ENCODE peak calls at places on chromosome X, in seven cellular contexts. One of them, this sample, is unnamed.

GRCh38 chrX:386239-386767 is 404 bp downstream of the PPP2R3B start:
- DNase-seq in GM12892: no peak
- DNase-seq in activated T-cell treated with anti-CD3 and anti-CD28 coated beads for 48 hours: peak
- DNase-seq in CD4-positive, alpha-beta memory T cell: no peak
- DNase-seq in stimulated activated CD8-positive, alpha-beta memory T cell treated with anti-CD3 and anti-CD28 coated beads, Interleukin-4, amount 100 ng/mL, for 4 hours: peak
- DNase-seq in NAMALWA: peak
- DNase-seq in nephron progenitor cell: no peak
- DNase-seq in this sample: no peak

GRCh38 chrX:82134378-82134777 is 932.5 kb downstream of the SH3BGRL start:
- DNase-seq in activated T-cell treated with anti-CD3 and anti-CD28 coated beads for 48 hours: no peak
- DNase-seq in CD4-positive, alpha-beta memory T cell: peak
- DNase-seq in nephron progenitor cell: no peak
- DNase-seq in GM12892: no peak
- DNase-seq in stimulated activated CD8-positive, alpha-beta memory T cell treated with anti-CD3 and anti-CD28 coated beads, Interleukin-4, amount 100 ng/mL, for 4 hours: no peak
- DNase-seq in NAMALWA: no peak
- DNase-seq in this sample: no peak

GRCh38 chrX:1836683-1837082 is 221.8 kb downstream of the ASMT start:
- DNase-seq in stimulated activated CD8-positive, alpha-beta memory T cell treated with anti-CD3 and anti-CD28 coated beads, Interleukin-4, amount 100 ng/mL, for 4 hours: no peak
- DNase-seq in activated T-cell treated with anti-CD3 and anti-CD28 coated beads for 48 hours: no peak
- DNase-seq in GM12892: no peak
- DNase-seq in nephron progenitor cell: no peak
- DNase-seq in NAMALWA: no peak
- DNase-seq in CD4-positive, alpha-beta memory T cell: no peak
- DNase-seq in this sample: no peak

GRCh38 chrX:10350221-10350620 is 193.4 kb downstream of the CLCN4 start:
- DNase-seq in nephron progenitor cell: no peak
- DNase-seq in GM12892: no peak
- DNase-seq in stimulated activated CD8-positive, alpha-beta memory T cell treated with anti-CD3 and anti-CD28 coated beads, Interleukin-4, amount 100 ng/mL, for 4 hours: no peak
- DNase-seq in NAMALWA: no peak
- DNase-seq in activated T-cell treated with anti-CD3 and anti-CD28 coated beads for 48 hours: no peak
- DNase-seq in CD4-positive, alpha-beta memory T cell: no peak
- DNase-seq in this sample: no peak

GRCh38 chrX:7983594-7983993 is 56.4 kb upstream of the PNPLA4 start:
- DNase-seq in activated T-cell treated with anti-CD3 and anti-CD28 coated beads for 48 hours: no peak
- DNase-seq in CD4-positive, alpha-beta memory T cell: no peak
- DNase-seq in nephron progenitor cell: no peak
- DNase-seq in GM12892: no peak
- DNase-seq in NAMALWA: no peak
- DNase-seq in stimulated activated CD8-positive, alpha-beta memory T cell treated with anti-CD3 and anti-CD28 coated beads, Interleukin-4, amount 100 ng/mL, for 4 hours: no peak
- DNase-seq in this sample: no peak

GRCh38 chrX:112866175-112866574 is 25.5 kb upstream of the AMOT start:
- DNase-seq in stimulated activated CD8-positive, alpha-beta memory T cell treated with anti-CD3 and anti-CD28 coated beads, Interleukin-4, amount 100 ng/mL, for 4 hours: no peak
- DNase-seq in nephron progenitor cell: no peak
- DNase-seq in activated T-cell treated with anti-CD3 and anti-CD28 coated beads for 48 hours: no peak
- DNase-seq in GM12892: no peak
- DNase-seq in NAMALWA: no peak
- DNase-seq in CD4-positive, alpha-beta memory T cell: no peak
- DNase-seq in this sample: no peak

GRCh38 chrX:14064632-14065432 is 35.1 kb upstream of the GEMIN8 start:
- DNase-seq in nephron progenitor cell: no peak
- DNase-seq in NAMALWA: no peak
- DNase-seq in GM12892: no peak
- DNase-seq in CD4-positive, alpha-beta memory T cell: no peak
- DNase-seq in stimulated activated CD8-positive, alpha-beta memory T cell treated with anti-CD3 and anti-CD28 coated beads, Interleukin-4, amount 100 ng/mL, for 4 hours: no peak
- DNase-seq in activated T-cell treated with anti-CD3 and anti-CD28 coated beads for 48 hours: no peak
- DNase-seq in this sample: no peak

GRCh38 chrX:119734897-119735339 is 23.5 kb upstream of the SOWAHD start:
- DNase-seq in activated T-cell treated with anti-CD3 and anti-CD28 coated beads for 48 hours: no peak
- DNase-seq in stimulated activated CD8-positive, alpha-beta memory T cell treated with anti-CD3 and anti-CD28 coated beads, Interleukin-4, amount 100 ng/mL, for 4 hours: no peak
- DNase-seq in NAMALWA: no peak
- DNase-seq in CD4-positive, alpha-beta memory T cell: no peak
- DNase-seq in nephron progenitor cell: no peak
- DNase-seq in GM12892: no peak
- DNase-seq in this sample: no peak

GRCh38 chrX:1336331-1337143 is at the start of gene IL3RA:
- DNase-seq in CD4-positive, alpha-beta memory T cell: no peak
- DNase-seq in activated T-cell treated with anti-CD3 and anti-CD28 coated beads for 48 hours: no peak
- DNase-seq in GM12892: no peak
- DNase-seq in NAMALWA: no peak
- DNase-seq in stimulated activated CD8-positive, alpha-beta memory T cell treated with anti-CD3 and anti-CD28 coated beads, Interleukin-4, amount 100 ng/mL, for 4 hours: no peak
- DNase-seq in nephron progenitor cell: no peak
- DNase-seq in this sample: no peak

GRCh38 chrX:110210417-110211139 is 107.3 kb downstream of the AMMECR1 start:
- DNase-seq in GM12892: no peak
- DNase-seq in nephron progenitor cell: no peak
- DNase-seq in NAMALWA: no peak
- DNase-seq in stimulated activated CD8-positive, alpha-beta memory T cell treated with anti-CD3 and anti-CD28 coated beads, Interleukin-4, amount 100 ng/mL, for 4 hours: no peak
- DNase-seq in activated T-cell treated with anti-CD3 and anti-CD28 coated beads for 48 hours: no peak
- DNase-seq in CD4-positive, alpha-beta memory T cell: no peak
- DNase-seq in this sample: no peak

GRCh38 chrX:96538104-96538725 is 146.4 kb upstream of the DIAPH2 start:
- DNase-seq in nephron progenitor cell: no peak
- DNase-seq in CD4-positive, alpha-beta memory T cell: no peak
- DNase-seq in stimulated activated CD8-positive, alpha-beta memory T cell treated with anti-CD3 and anti-CD28 coated beads, Interleukin-4, amount 100 ng/mL, for 4 hours: no peak
- DNase-seq in activated T-cell treated with anti-CD3 and anti-CD28 coated beads for 48 hours: no peak
- DNase-seq in NAMALWA: no peak
- DNase-seq in GM12892: no peak
- DNase-seq in this sample: no peak

GRCh38 chrX:131985526-131986049 is 37.5 kb upstream of the STK26 start:
- DNase-seq in NAMALWA: no peak
- DNase-seq in GM12892: no peak
- DNase-seq in CD4-positive, alpha-beta memory T cell: peak
- DNase-seq in activated T-cell treated with anti-CD3 and anti-CD28 coated beads for 48 hours: no peak
- DNase-seq in stimulated activated CD8-positive, alpha-beta memory T cell treated with anti-CD3 and anti-CD28 coated beads, Interleukin-4, amount 100 ng/mL, for 4 hours: no peak
- DNase-seq in nephron progenitor cell: peak
- DNase-seq in this sample: no peak

GRCh38 chrX:11531226-11531625 is 134.5 kb downstream of the ARHGAP6 start:
- DNase-seq in stimulated activated CD8-positive, alpha-beta memory T cell treated with anti-CD3 and anti-CD28 coated beads, Interleukin-4, amount 100 ng/mL, for 4 hours: no peak
- DNase-seq in nephron progenitor cell: no peak
- DNase-seq in activated T-cell treated with anti-CD3 and anti-CD28 coated beads for 48 hours: no peak
- DNase-seq in CD4-positive, alpha-beta memory T cell: no peak
- DNase-seq in GM12892: no peak
- DNase-seq in NAMALWA: peak
- DNase-seq in this sample: no peak

GRCh38 chrX:2342878-2343277 is 157.9 kb downstream of the DHRSX start:
- DNase-seq in GM12892: no peak
- DNase-seq in stimulated activated CD8-positive, alpha-beta memory T cell treated with anti-CD3 and anti-CD28 coated beads, Interleukin-4, amount 100 ng/mL, for 4 hours: no peak
- DNase-seq in CD4-positive, alpha-beta memory T cell: no peak
- DNase-seq in activated T-cell treated with anti-CD3 and anti-CD28 coated beads for 48 hours: no peak
- DNase-seq in nephron progenitor cell: no peak
- DNase-seq in NAMALWA: no peak
- DNase-seq in this sample: no peak

GRCh38 chrX:139203681-139204575 is 326.6 kb upstream of the F9 start:
- DNase-seq in activated T-cell treated with anti-CD3 and anti-CD28 coated beads for 48 hours: no peak
- DNase-seq in stimulated activated CD8-positive, alpha-beta memory T cell treated with anti-CD3 and anti-CD28 coated beads, Interleukin-4, amount 100 ng/mL, for 4 hours: no peak
- DNase-seq in NAMALWA: no peak
- DNase-seq in GM12892: no peak
- DNase-seq in nephron progenitor cell: peak
- DNase-seq in CD4-positive, alpha-beta memory T cell: no peak
- DNase-seq in this sample: no peak

GRCh38 chrX:48003758-48004457 is at the start of gene ZNF182:
- DNase-seq in stimulated activated CD8-positive, alpha-beta memory T cell treated with anti-CD3 and anti-CD28 coated beads, Interleukin-4, amount 100 ng/mL, for 4 hours: peak
- DNase-seq in NAMALWA: peak
- DNase-seq in activated T-cell treated with anti-CD3 and anti-CD28 coated beads for 48 hours: peak
- DNase-seq in CD4-positive, alpha-beta memory T cell: peak
- DNase-seq in nephron progenitor cell: peak
- DNase-seq in GM12892: peak
- DNase-seq in this sample: peak

GRCh38 chrX:116873678-116874077 is 410.9 kb upstream of the CT83 start:
- DNase-seq in activated T-cell treated with anti-CD3 and anti-CD28 coated beads for 48 hours: no peak
- DNase-seq in CD4-positive, alpha-beta memory T cell: no peak
- DNase-seq in stimulated activated CD8-positive, alpha-beta memory T cell treated with anti-CD3 and anti-CD28 coated beads, Interleukin-4, amount 100 ng/mL, for 4 hours: no peak
- DNase-seq in GM12892: no peak
- DNase-seq in NAMALWA: no peak
- DNase-seq in nephron progenitor cell: no peak
- DNase-seq in this sample: no peak

GRCh38 chrX:43703211-43703791 is 47.2 kb downstream of the MAOA start:
- DNase-seq in nephron progenitor cell: no peak
- DNase-seq in NAMALWA: no peak
- DNase-seq in stimulated activated CD8-positive, alpha-beta memory T cell treated with anti-CD3 and anti-CD28 coated beads, Interleukin-4, amount 100 ng/mL, for 4 hours: no peak
- DNase-seq in CD4-positive, alpha-beta memory T cell: no peak
- DNase-seq in GM12892: no peak
- DNase-seq in activated T-cell treated with anti-CD3 and anti-CD28 coated beads for 48 hours: no peak
- DNase-seq in this sample: no peak

GRCh38 chrX:109732319-109732779 is 708 bp downstream of the ACSL4 start:
- DNase-seq in NAMALWA: peak
- DNase-seq in nephron progenitor cell: no peak
- DNase-seq in activated T-cell treated with anti-CD3 and anti-CD28 coated beads for 48 hours: peak
- DNase-seq in stimulated activated CD8-positive, alpha-beta memory T cell treated with anti-CD3 and anti-CD28 coated beads, Interleukin-4, amount 100 ng/mL, for 4 hours: no peak
- DNase-seq in GM12892: no peak
- DNase-seq in CD4-positive, alpha-beta memory T cell: peak
- DNase-seq in this sample: no peak

GRCh38 chrX:72020204-72020603 is 109.6 kb downstream of the NHSL2 start:
- DNase-seq in GM12892: no peak
- DNase-seq in nephron progenitor cell: no peak
- DNase-seq in CD4-positive, alpha-beta memory T cell: no peak
- DNase-seq in NAMALWA: no peak
- DNase-seq in stimulated activated CD8-positive, alpha-beta memory T cell treated with anti-CD3 and anti-CD28 coated beads, Interleukin-4, amount 100 ng/mL, for 4 hours: no peak
- DNase-seq in activated T-cell treated with anti-CD3 and anti-CD28 coated beads for 48 hours: no peak
- DNase-seq in this sample: no peak

GRCh38 chrX:29470029-29470428 is 745.3 kb upstream of the MAGEB2 start:
- DNase-seq in CD4-positive, alpha-beta memory T cell: no peak
- DNase-seq in GM12892: no peak
- DNase-seq in nephron progenitor cell: no peak
- DNase-seq in activated T-cell treated with anti-CD3 and anti-CD28 coated beads for 48 hours: no peak
- DNase-seq in NAMALWA: no peak
- DNase-seq in stimulated activated CD8-positive, alpha-beta memory T cell treated with anti-CD3 and anti-CD28 coated beads, Interleukin-4, amount 100 ng/mL, for 4 hours: no peak
- DNase-seq in this sample: no peak

GRCh38 chrX:70613295-70613694 is 168.7 kb downstream of the DLG3 start:
- DNase-seq in stimulated activated CD8-positive, alpha-beta memory T cell treated with anti-CD3 and anti-CD28 coated beads, Interleukin-4, amount 100 ng/mL, for 4 hours: no peak
- DNase-seq in CD4-positive, alpha-beta memory T cell: no peak
- DNase-seq in activated T-cell treated with anti-CD3 and anti-CD28 coated beads for 48 hours: no peak
- DNase-seq in GM12892: no peak
- DNase-seq in NAMALWA: no peak
- DNase-seq in nephron progenitor cell: no peak
- DNase-seq in this sample: no peak

GRCh38 chrX:110407910-110408545 is 49.4 kb downstream of the RTL9 start:
- DNase-seq in activated T-cell treated with anti-CD3 and anti-CD28 coated beads for 48 hours: no peak
- DNase-seq in nephron progenitor cell: peak
- DNase-seq in GM12892: no peak
- DNase-seq in CD4-positive, alpha-beta memory T cell: peak
- DNase-seq in stimulated activated CD8-positive, alpha-beta memory T cell treated with anti-CD3 and anti-CD28 coated beads, Interleukin-4, amount 100 ng/mL, for 4 hours: no peak
- DNase-seq in NAMALWA: peak
- DNase-seq in this sample: no peak

GRCh38 chrX:8455600-8455999 is 9.0 kb upstream of the VCX3B start:
- DNase-seq in NAMALWA: no peak
- DNase-seq in stimulated activated CD8-positive, alpha-beta memory T cell treated with anti-CD3 and anti-CD28 coated beads, Interleukin-4, amount 100 ng/mL, for 4 hours: no peak
- DNase-seq in activated T-cell treated with anti-CD3 and anti-CD28 coated beads for 48 hours: no peak
- DNase-seq in CD4-positive, alpha-beta memory T cell: no peak
- DNase-seq in GM12892: no peak
- DNase-seq in nephron progenitor cell: no peak
- DNase-seq in this sample: no peak

GRCh38 chrX:41180194-41180902 is 95.1 kb downstream of the USP9X start:
- DNase-seq in GM12892: peak
- DNase-seq in nephron progenitor cell: peak
- DNase-seq in CD4-positive, alpha-beta memory T cell: peak
- DNase-seq in NAMALWA: peak
- DNase-seq in stimulated activated CD8-positive, alpha-beta memory T cell treated with anti-CD3 and anti-CD28 coated beads, Interleukin-4, amount 100 ng/mL, for 4 hours: peak
- DNase-seq in activated T-cell treated with anti-CD3 and anti-CD28 coated beads for 48 hours: peak
- DNase-seq in this sample: no peak

GRCh38 chrX:19855700-19856381 is 31.6 kb downstream of the SH3KBP1 start:
- DNase-seq in CD4-positive, alpha-beta memory T cell: no peak
- DNase-seq in GM12892: no peak
- DNase-seq in NAMALWA: no peak
- DNase-seq in nephron progenitor cell: no peak
- DNase-seq in activated T-cell treated with anti-CD3 and anti-CD28 coated beads for 48 hours: no peak
- DNase-seq in stimulated activated CD8-positive, alpha-beta memory T cell treated with anti-CD3 and anti-CD28 coated beads, Interleukin-4, amount 100 ng/mL, for 4 hours: no peak
- DNase-seq in this sample: no peak

GRCh38 chrX:39848243-39848642 is 249.5 kb downstream of the BCOR start:
- DNase-seq in CD4-positive, alpha-beta memory T cell: no peak
- DNase-seq in stimulated activated CD8-positive, alpha-beta memory T cell treated with anti-CD3 and anti-CD28 coated beads, Interleukin-4, amount 100 ng/mL, for 4 hours: no peak
- DNase-seq in NAMALWA: no peak
- DNase-seq in nephron progenitor cell: no peak
- DNase-seq in GM12892: no peak
- DNase-seq in activated T-cell treated with anti-CD3 and anti-CD28 coated beads for 48 hours: no peak
- DNase-seq in this sample: no peak

GRCh38 chrX:32571579-32571978 is 639.8 kb downstream of the DMD start:
- DNase-seq in stimulated activated CD8-positive, alpha-beta memory T cell treated with anti-CD3 and anti-CD28 coated beads, Interleukin-4, amount 100 ng/mL, for 4 hours: no peak
- DNase-seq in nephron progenitor cell: no peak
- DNase-seq in GM12892: no peak
- DNase-seq in CD4-positive, alpha-beta memory T cell: no peak
- DNase-seq in activated T-cell treated with anti-CD3 and anti-CD28 coated beads for 48 hours: no peak
- DNase-seq in NAMALWA: no peak
- DNase-seq in this sample: no peak

GRCh38 chrX:134173541-134174272 is 63.3 kb upstream of the CCDC160 start:
- DNase-seq in stimulated activated CD8-positive, alpha-beta memory T cell treated with anti-CD3 and anti-CD28 coated beads, Interleukin-4, amount 100 ng/mL, for 4 hours: no peak
- DNase-seq in nephron progenitor cell: peak
- DNase-seq in GM12892: no peak
- DNase-seq in NAMALWA: peak
- DNase-seq in activated T-cell treated with anti-CD3 and anti-CD28 coated beads for 48 hours: no peak
- DNase-seq in CD4-positive, alpha-beta memory T cell: peak
- DNase-seq in this sample: no peak

GRCh38 chrX:119948381-119948780 is 4.8 kb upstream of the NKAP start:
- DNase-seq in activated T-cell treated with anti-CD3 and anti-CD28 coated beads for 48 hours: no peak
- DNase-seq in stimulated activated CD8-positive, alpha-beta memory T cell treated with anti-CD3 and anti-CD28 coated beads, Interleukin-4, amount 100 ng/mL, for 4 hours: no peak
- DNase-seq in NAMALWA: no peak
- DNase-seq in CD4-positive, alpha-beta memory T cell: no peak
- DNase-seq in GM12892: no peak
- DNase-seq in nephron progenitor cell: no peak
- DNase-seq in this sample: no peak

GRCh38 chrX:150254909-150255308 is 108.2 kb upstream of the MAMLD1 start:
- DNase-seq in nephron progenitor cell: no peak
- DNase-seq in GM12892: no peak
- DNase-seq in NAMALWA: no peak
- DNase-seq in activated T-cell treated with anti-CD3 and anti-CD28 coated beads for 48 hours: no peak
- DNase-seq in CD4-positive, alpha-beta memory T cell: no peak
- DNase-seq in stimulated activated CD8-positive, alpha-beta memory T cell treated with anti-CD3 and anti-CD28 coated beads, Interleukin-4, amount 100 ng/mL, for 4 hours: no peak
- DNase-seq in this sample: no peak